ENCODE peak calls at places on chromosomes 7 and 10, in six cellular contexts. One of them, this sample, is unnamed.

GRCh38 chr7:136874393-136875032 is 6.1 kb downstream of the CHRM2 start:
- DNase-seq in stimulated activated CD4-positive, alpha-beta T cell treated with anti-CD3 and anti-CD28 coated beads, Interleukin-2, amount 100 ng/mL, for 24 hours: no peak
- DNase-seq in fibroblast of the aortic adventitia: no peak
- DNase-seq in tibial artery: no peak
- DNase-seq in nucleus accumbens: no peak
- DNase-seq in activated CD8-positive, alpha-beta memory T cell treated with anti-CD3 and anti-CD28 coated beads for 24 hours: no peak
- DNase-seq in this sample: no peak

GRCh38 chr10:17432738-17433137 is 21.7 kb downstream of the ST8SIA6 start:
- DNase-seq in stimulated activated CD4-positive, alpha-beta T cell treated with anti-CD3 and anti-CD28 coated beads, Interleukin-2, amount 100 ng/mL, for 24 hours: no peak
- DNase-seq in fibroblast of the aortic adventitia: peak
- DNase-seq in tibial artery: no peak
- DNase-seq in nucleus accumbens: no peak
- DNase-seq in activated CD8-positive, alpha-beta memory T cell treated with anti-CD3 and anti-CD28 coated beads for 24 hours: no peak
- DNase-seq in this sample: no peak

GRCh38 chr7:69078997-69079769 is 519.1 kb upstream of the AUTS2 start:
- DNase-seq in stimulated activated CD4-positive, alpha-beta T cell treated with anti-CD3 and anti-CD28 coated beads, Interleukin-2, amount 100 ng/mL, for 24 hours: no peak
- DNase-seq in fibroblast of the aortic adventitia: peak
- DNase-seq in tibial artery: peak
- DNase-seq in nucleus accumbens: peak
- DNase-seq in activated CD8-positive, alpha-beta memory T cell treated with anti-CD3 and anti-CD28 coated beads for 24 hours: no peak
- DNase-seq in this sample: no peak

GRCh38 chr7:1567082-1567771 is 2.6 kb downstream of the PSMG3 start:
- DNase-seq in stimulated activated CD4-positive, alpha-beta T cell treated with anti-CD3 and anti-CD28 coated beads, Interleukin-2, amount 100 ng/mL, for 24 hours: no peak
- DNase-seq in fibroblast of the aortic adventitia: peak
- DNase-seq in tibial artery: no peak
- DNase-seq in nucleus accumbens: peak
- DNase-seq in activated CD8-positive, alpha-beta memory T cell treated with anti-CD3 and anti-CD28 coated beads for 24 hours: no peak
- DNase-seq in this sample: no peak

GRCh38 chr7:152899482-152900166 is 140.1 kb downstream of the ACTR3B start:
- DNase-seq in stimulated activated CD4-positive, alpha-beta T cell treated with anti-CD3 and anti-CD28 coated beads, Interleukin-2, amount 100 ng/mL, for 24 hours: no peak
- DNase-seq in fibroblast of the aortic adventitia: no peak
- DNase-seq in tibial artery: no peak
- DNase-seq in nucleus accumbens: no peak
- DNase-seq in activated CD8-positive, alpha-beta memory T cell treated with anti-CD3 and anti-CD28 coated beads for 24 hours: peak
- DNase-seq in this sample: no peak

GRCh38 chr7:70693690-70694356 is 438.1 kb upstream of the GALNT17 start:
- DNase-seq in stimulated activated CD4-positive, alpha-beta T cell treated with anti-CD3 and anti-CD28 coated beads, Interleukin-2, amount 100 ng/mL, for 24 hours: peak
- DNase-seq in fibroblast of the aortic adventitia: peak
- DNase-seq in tibial artery: peak
- DNase-seq in nucleus accumbens: peak
- DNase-seq in activated CD8-positive, alpha-beta memory T cell treated with anti-CD3 and anti-CD28 coated beads for 24 hours: peak
- DNase-seq in this sample: no peak

GRCh38 chr10:26479766-26480492 is 41.8 kb downstream of the APBB1IP start:
- DNase-seq in stimulated activated CD4-positive, alpha-beta T cell treated with anti-CD3 and anti-CD28 coated beads, Interleukin-2, amount 100 ng/mL, for 24 hours: no peak
- DNase-seq in fibroblast of the aortic adventitia: no peak
- DNase-seq in tibial artery: no peak
- DNase-seq in nucleus accumbens: no peak
- DNase-seq in activated CD8-positive, alpha-beta memory T cell treated with anti-CD3 and anti-CD28 coated beads for 24 hours: no peak
- DNase-seq in this sample: no peak

GRCh38 chr7:45080265-45080957 is 8.4 kb downstream of the NACAD start:
- DNase-seq in stimulated activated CD4-positive, alpha-beta T cell treated with anti-CD3 and anti-CD28 coated beads, Interleukin-2, amount 100 ng/mL, for 24 hours: no peak
- DNase-seq in fibroblast of the aortic adventitia: no peak
- DNase-seq in tibial artery: no peak
- DNase-seq in nucleus accumbens: no peak
- DNase-seq in activated CD8-positive, alpha-beta memory T cell treated with anti-CD3 and anti-CD28 coated beads for 24 hours: no peak
- DNase-seq in this sample: no peak

GRCh38 chr10:6201511-6201975 is 1.2 kb upstream of the PFKFB3 start:
- DNase-seq in stimulated activated CD4-positive, alpha-beta T cell treated with anti-CD3 and anti-CD28 coated beads, Interleukin-2, amount 100 ng/mL, for 24 hours: peak
- DNase-seq in fibroblast of the aortic adventitia: peak
- DNase-seq in tibial artery: peak
- DNase-seq in nucleus accumbens: peak
- DNase-seq in activated CD8-positive, alpha-beta memory T cell treated with anti-CD3 and anti-CD28 coated beads for 24 hours: peak
- DNase-seq in this sample: no peak

This sample was measured in SIG-M5.